ENCODE peak calls at places on chromosome 1, in ten cellular contexts. O, M, K, Z, Q, N, S, Y, R and B are unnamed samples.

GRCh38 chr1:229030642-229031390 is 240.1 kb upstream of the RAB4A start:
- DNase-seq in R (no peak), Z (no peak), N (no peak), Q (peak; percentile 14), K (no peak), O (no peak), Y (no peak), S (no peak), M (no peak), B (no peak)

GRCh38 chr1:229221106-229222019 is 49.5 kb upstream of the RAB4A start:
- DNase-seq in S (peak; percentile 58), N (peak; percentile 37), M (peak; percentile 76), K (peak; percentile 70), Z (no peak), Q (peak; percentile 69), R (peak; percentile 63), O (no peak), Y (no peak), B (no peak)

GRCh38 chr1:41612953-41613352 is 128.5 kb upstream of the EDN2 start:
- DNase-seq in Y (no peak), S (no peak), Q (no peak), R (peak; percentile 52), N (no peak), Z (no peak), O (no peak), K (no peak), M (no peak), B (peak; percentile 28)

GRCh38 chr1:226950316-226950715 is 10.2 kb downstream of the COQ8A start:
- DNase-seq in O (no peak), Z (no peak), Q (no peak), R (no peak), Y (no peak), S (no peak), K (no peak), N (no peak), M (no peak), B (no peak)

GRCh38 chr1:32622205-32622604 is 28.1 kb downstream of the ZBTB8OS start:
- DNase-seq in N (no peak), Y (no peak), O (no peak), Q (no peak), Z (no peak), M (no peak), R (no peak), S (no peak), K (no peak), B (no peak)

GRCh38 chr1:40651138-40651857 is 14.2 kb downstream of the RIMS3 start:
- DNase-seq in K (no peak), R (no peak), Y (peak; percentile 38), M (peak; percentile 16), N (no peak), S (no peak), Z (no peak), Q (no peak), O (no peak), B (no peak)

GRCh38 chr1:79197421-79197820 is 190.9 kb upstream of the ADGRL4 start:
- DNase-seq in K (no peak), Z (no peak), M (peak; percentile 39), R (peak; percentile 49), O (no peak), S (peak; percentile 25), N (peak; percentile 56), Y (no peak), Q (no peak), B (no peak)

GRCh38 chr1:201013031-201013485 is 10.5 kb downstream of the KIF21B start:
- DNase-seq in M (no peak), Q (no peak), K (no peak), N (no peak), S (no peak), Z (no peak), Y (peak; percentile 90), O (no peak), R (no peak), B (no peak)

GRCh38 chr1:174956976-174957375 is 42.8 kb upstream of the CACYBP start:
- DNase-seq in Z (no peak), O (no peak), K (no peak), Q (no peak), M (no peak), N (no peak), S (no peak), R (no peak), Y (no peak), B (no peak)

GRCh38 chr1:174956086-174956485 is 43.7 kb upstream of the CACYBP start:
- DNase-seq in R (no peak), Q (no peak), O (no peak), Y (no peak), S (no peak), N (no peak), Z (no peak), M (no peak), K (no peak), B (no peak)

GRCh38 chr1:174957829-174958228 is 41.9 kb upstream of the CACYBP start:
- DNase-seq in Y (no peak), R (no peak), O (no peak), K (no peak), Z (no peak), S (no peak), Q (no peak), N (no peak), M (no peak), B (no peak)

GRCh38 chr1:174960362-174960761 is 39.4 kb upstream of the CACYBP start:
- DNase-seq in K (no peak), Q (no peak), O (no peak), Y (no peak), R (no peak), Z (no peak), M (no peak), N (no peak), S (no peak), B (no peak)

DNA sequence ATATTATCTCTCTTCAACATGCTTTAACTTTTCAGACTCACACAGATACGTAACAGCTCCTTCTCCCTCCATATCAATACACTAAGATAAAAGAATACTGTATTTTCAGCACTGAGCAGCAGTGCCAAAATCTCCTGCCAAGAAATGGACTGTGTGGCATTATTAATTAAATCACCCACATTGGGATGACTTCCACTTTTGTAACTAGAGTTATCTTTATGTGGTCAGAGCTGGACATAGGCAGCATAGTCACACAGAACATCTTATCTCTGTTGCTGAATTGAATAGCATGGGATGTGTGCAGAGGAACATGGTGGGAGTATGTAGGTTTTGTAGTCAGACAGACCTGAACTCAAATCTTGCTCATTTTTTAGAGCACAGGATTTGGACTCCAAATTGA is 41.4 kb upstream of the CACYBP start:
- DNase-seq in M (no peak), K (no peak), N (no peak), Q (no peak), Z (no peak), S (no peak), R (peak; percentile 28), Y (no peak), O (no peak), B (no peak)
- TF ChIP-seq CTCF in M (no peak), K (no peak), N (no peak), Q (no peak), Z (no peak), S (no peak), R (no peak), Y (no peak), O (no peak), B (no peak)

DNA sequence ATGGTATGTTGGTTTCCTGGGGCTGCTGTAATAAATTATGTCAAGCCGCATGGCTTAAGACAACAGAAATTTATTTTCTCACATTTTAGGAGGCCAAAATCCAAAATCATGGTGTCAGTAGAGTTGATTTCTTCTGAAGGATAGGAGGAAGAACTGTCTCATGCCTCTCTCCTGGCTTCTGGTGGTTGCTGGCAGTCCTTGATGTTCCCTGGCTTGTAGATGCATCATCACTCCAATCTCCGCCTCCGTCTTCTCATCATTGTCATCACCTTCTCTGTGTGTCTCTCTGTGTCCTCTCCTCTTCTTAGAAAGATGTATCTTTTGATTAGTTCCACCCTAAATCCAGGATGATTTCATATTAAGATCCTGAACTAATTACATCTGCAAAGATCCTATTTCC is 124.7 kb upstream of the CTTNBP2NL start:
- DNase-seq in N (no peak), K (no peak), O (no peak), Y (no peak), Q (no peak), M (no peak), Z (no peak), S (no peak), R (no peak), B (no peak)
- TF ChIP-seq CTCF in N (no peak), K (no peak), O (no peak), Y (no peak), Q (no peak), M (no peak), Z (no peak), S (no peak), R (no peak), B (no peak)

DNA sequence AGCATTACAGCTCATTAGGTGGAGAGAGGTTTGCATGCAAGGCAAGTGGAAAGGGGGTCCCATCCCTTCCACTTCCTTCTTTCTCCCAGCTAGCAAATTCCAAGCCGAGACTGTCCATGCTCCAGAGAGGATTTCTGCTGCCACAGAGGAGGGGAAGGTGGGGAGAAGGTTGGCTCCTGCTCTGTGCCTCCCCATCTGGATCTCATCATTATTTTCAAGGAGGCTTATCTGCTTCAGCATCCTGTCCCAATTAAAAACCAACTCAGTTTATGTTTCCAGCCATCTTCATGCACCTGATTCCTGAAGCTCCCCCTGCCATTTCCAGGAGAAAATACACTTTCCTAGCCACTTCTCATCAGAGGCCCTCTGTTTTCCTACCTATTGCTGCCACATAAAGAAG is 66.8 kb upstream of the GOLT1A start:
- DNase-seq in K (no peak), R (no peak), O (no peak), Y (no peak), M (no peak), Z (no peak), N (no peak), Q (no peak), S (no peak), B (no peak)
- TF ChIP-seq CTCF in K (no peak), R (no peak), O (no peak), Y (no peak), M (no peak), Z (no peak), N (no peak), Q (no peak), S (no peak), B (no peak)

GRCh38 chr1:224901087-224901486 is 28.4 kb upstream of the DNAH14 start:
- DNase-seq in Y (no peak), O (no peak), Q (no peak), M (no peak), Z (no peak), N (no peak), K (no peak), S (no peak), R (no peak), B (no peak)

GRCh38 chr1:224897501-224897900 is 32.0 kb upstream of the DNAH14 start:
- DNase-seq in M (no peak), Q (no peak), R (no peak), Z (no peak), Y (no peak), O (no peak), K (no peak), N (no peak), S (no peak), B (no peak)

GRCh38 chr1:224897928-224898327 is 31.5 kb upstream of the DNAH14 start:
- DNase-seq in M (no peak), Y (no peak), Q (no peak), R (no peak), Z (no peak), N (no peak), O (no peak), S (no peak), K (no peak), B (no peak)

GRCh38 chr1:224900062-224900461 is 29.4 kb upstream of the DNAH14 start:
- DNase-seq in N (no peak), S (no peak), K (no peak), Q (no peak), O (no peak), Y (no peak), Z (no peak), R (no peak), M (no peak), B (no peak)

GRCh38 chr1:224898937-224899336 is 30.5 kb upstream of the DNAH14 start:
- DNase-seq in O (no peak), K (no peak), S (no peak), Y (no peak), Z (no peak), R (no peak), N (no peak), Q (no peak), M (no peak), B (no peak)
- TF ChIP-seq CTCF in O (no peak), K (no peak), S (no peak), Y (no peak), Z (no peak), R (no peak), N (no peak), Q (no peak), M (no peak), B (no peak)